ENCODE peak calls at places on chromosome 15, in four cellular contexts. Q is K562, T is H1, B is HepG2. E is an unnamed sample.
A peak's percentile ranks its signal among the peaks of the same experiment; 100 is the strongest.

GRCh38 chr15:45549831-45550230 is 27.3 kb upstream of the SLC30A4 start:
- DNase-seq in T (no peak), B (no peak), Q (no peak), E (no peak)

GRCh38 chr15:75673426-75674247 is 25.9 kb downstream of the SNX33 start:
- DNase-seq in Q (no peak), T (no peak), B (no peak), E (no peak)

GRCh38 chr15:41585140-41586047 is 26.4 kb downstream of the TYRO3 start:
- DNase-seq in B (no peak), T (no peak), Q (no peak), E (no peak)

GRCh38 chr15:78837543-78837942 is 26.3 kb upstream of the ADAMTS7 start:
- DNase-seq in T (no peak), B (no peak), Q (no peak), E (no peak)

GRCh38 chr15:69755571-69756310 is 303.1 kb downstream of the RPLP1 start:
- DNase-seq in Q (no peak), B (no peak), T (no peak), E (no peak)

GRCh38 chr15:28974142-28974541 is 88.4 kb downstream of the APBA2 start:
- DNase-seq in B (no peak), Q (peak; percentile 24), T (no peak), E (no peak)

GRCh38 chr15:35038655-35039534 is 46.2 kb downstream of the NANOGP8 start:
- DNase-seq in T (no peak), B (no peak), Q (no peak), E (no peak)

GRCh38 chr15:90582553-90582952 is 52.8 kb downstream of the CRTC3 start:
- DNase-seq in Q (no peak), B (no peak), T (no peak), E (no peak)

GRCh38 chr15:63370764-63371163 is 10.9 kb downstream of the CA12 start:
- DNase-seq in B (no peak), T (no peak), Q (no peak), E (no peak)

GRCh38 chr15:94231728-94232086 is 346 bp downstream of the MCTP2 start:
- DNase-seq in Q (no peak), B (peak; percentile 7), T (peak; percentile 31), E (no peak)

GRCh38 chr15:57198654-57199241 is 177.6 kb upstream of the CGNL1 start:
- DNase-seq in Q (no peak), T (peak; percentile 74), B (no peak), E (no peak)

GRCh38 chr15:23503546-23503945 is 56.5 kb upstream of the GOLGA6L2 start:
- DNase-seq in Q (no peak), B (no peak), T (no peak), E (no peak)

GRCh38 chr15:48720646-48721045 is 75.1 kb upstream of the FBN1 start:
- DNase-seq in Q (no peak), B (no peak), T (no peak), E (no peak)

GRCh38 chr15:99719096-99719541 is 14.1 kb downstream of the LYSMD4 start:
- DNase-seq in Q (no peak), T (no peak), B (no peak), E (no peak)

GRCh38 chr15:34886134-34886533 is 83.4 kb downstream of the AQR start:
- DNase-seq in Q (no peak), T (no peak), B (no peak), E (no peak)

GRCh38 chr15:98905981-98906711 is 101.4 kb downstream of the PGPEP1L start:
- DNase-seq in T (no peak), Q (no peak), B (no peak), E (no peak)

GRCh38 chr15:50906954-50907865 is 1.3 kb upstream of the AP4E1 start:
- DNase-seq in Q (peak; percentile 69), B (peak; percentile 73), T (no peak), E (no peak)

GRCh38 chr15:41936649-41937567 is 35.4 kb downstream of the EHD4 start:
- DNase-seq in B (no peak), T (no peak), Q (no peak), E (no peak)

GRCh38 chr15:98785796-98786581 is 137.7 kb downstream of the IGF1R start:
- DNase-seq in Q (no peak), B (peak; percentile 36), T (no peak), E (no peak)

GRCh38 chr15:68386587-68387287 is 45.2 kb downstream of the ITGA11 start:
- DNase-seq in B (no peak), Q (no peak), T (no peak), E (no peak)

GRCh38 chr15:38312190-38312589 is 59.6 kb downstream of the SPRED1 start:
- DNase-seq in B (no peak), T (no peak), Q (no peak), E (no peak)

GRCh38 chr15:64251121-64251520 is 88.3 kb upstream of the PPIB start:
- DNase-seq in B (no peak), Q (no peak), T (no peak), E (no peak)

GRCh38 chr15:89749951-89750559 is 994 bp downstream of the MESP1 start:
- DNase-seq in Q (no peak), T (no peak), B (no peak), E (no peak)

GRCh38 chr15:99384992-99385669 is 133.8 kb downstream of the LRRC28 start:
- DNase-seq in T (no peak), B (peak; percentile 75), Q (peak; percentile 13), E (no peak)

GRCh38 chr15:40498418-40498817 is 27.6 kb downstream of the CHST14 start:
- DNase-seq in B (no peak), T (no peak), Q (no peak), E (no peak)

GRCh38 chr15:78418239-78418638 is 19.8 kb upstream of the IREB2 start:
- DNase-seq in Q (no peak), T (no peak), B (no peak), E (no peak)

GRCh38 chr15:66237513-66238235 is 15.9 kb downstream of the MEGF11 start:
- DNase-seq in B (no peak), Q (no peak), T (no peak), E (no peak)
- TF ChIP-seq FOSL1 in B (no peak), Q (no peak), T (no peak), E (no peak)

GRCh38 chr15:47363653-47364052 is 353.7 kb upstream of the SEMA6D start:
- DNase-seq in B (no peak), Q (no peak), T (no peak), E (no peak)

GRCh38 chr15:47364671-47365141 is 352.6 kb upstream of the SEMA6D start:
- DNase-seq in Q (no peak), B (no peak), T (no peak), E (no peak)

GRCh38 chr15:47371939-47372338 is 345.4 kb upstream of the SEMA6D start:
- DNase-seq in B (no peak), T (no peak), Q (no peak), E (no peak)

GRCh38 chr15:47367991-47368390 is 349.3 kb upstream of the SEMA6D start:
- DNase-seq in Q (no peak), B (no peak), T (no peak), E (no peak)

DNA sequence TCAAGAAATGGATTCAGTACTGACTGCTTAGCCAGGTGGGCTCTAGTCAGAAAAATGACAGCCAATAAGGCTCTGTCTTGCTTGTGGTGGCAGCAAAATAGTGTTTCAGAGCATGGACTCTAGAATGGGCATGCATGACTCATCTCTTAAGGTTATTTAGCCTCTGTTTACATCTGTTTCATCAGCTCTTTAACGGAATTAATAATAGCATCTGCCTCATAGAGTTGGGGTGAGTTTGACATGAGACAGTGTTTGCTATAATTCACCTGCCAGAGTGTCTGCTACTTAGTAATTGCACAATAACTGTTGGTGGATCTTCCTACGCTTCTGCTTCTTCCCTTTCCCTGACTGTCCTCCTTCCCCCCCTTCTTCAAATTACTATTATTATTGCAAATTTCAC is 350.4 kb upstream of the SEMA6D start:
- DNase-seq in B (no peak), Q (no peak), T (no peak), E (no peak)
- H3K4me3 ChIP-seq in B (no peak overlapping the region), Q (no peak overlapping the region), T (no peak overlapping the region), E (no peak overlapping the region)

DNA sequence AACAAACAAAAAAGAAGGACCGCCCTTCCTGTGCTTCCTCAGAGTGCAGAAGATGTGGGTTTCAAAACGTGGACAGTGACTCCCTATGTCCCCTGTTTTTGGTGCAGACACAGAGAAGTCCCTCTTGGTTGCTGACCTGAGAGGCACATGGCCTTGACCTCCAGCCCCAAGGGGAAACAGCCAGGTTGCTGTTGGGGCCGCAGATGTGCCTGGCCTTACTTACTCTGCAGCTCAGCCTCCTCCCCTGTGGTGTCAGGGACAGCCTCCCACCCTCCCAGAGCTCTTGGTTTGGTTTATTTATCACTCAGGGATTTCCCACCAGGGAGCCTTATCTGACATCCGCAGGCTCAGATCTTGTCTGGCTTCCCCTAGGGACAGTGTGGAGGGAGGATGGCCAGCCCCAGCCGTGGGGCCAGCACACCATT is 134.5 kb upstream of the ABHD17C start:
- DNase-seq in T (no peak), B (no peak), Q (peak; percentile 32), E (no peak)
- TF ChIP-seq FOSL1 in T (no peak), B (no peak), Q (no peak), E (no peak)

GRCh38 chr15:72242775-72243370 is 11.9 kb upstream of the PKM start:
- DNase-seq in Q (no peak), T (no peak), B (no peak), E (no peak)
- H3K4me3 ChIP-seq in Q (no peak overlapping the region), T (no peak overlapping the region), B (no peak overlapping the region), E (no peak overlapping the region)

GRCh38 chr15:101062063-101062462 is 142.9 kb downstream of the LRRK1 start:
- DNase-seq in Q (no peak), T (no peak), B (no peak), E (no peak)

GRCh38 chr15:101063212-101063611 is 144.1 kb downstream of the LRRK1 start:
- DNase-seq in T (no peak), Q (no peak), B (no peak), E (no peak)

GRCh38 chr15:101060576-101061551 is 141.7 kb downstream of the LRRK1 start:
- DNase-seq in Q (no peak), B (no peak), T (no peak), E (no peak)

GRCh38 chr15:101063891-101064794 is 145.0 kb downstream of the LRRK1 start:
- DNase-seq in Q (no peak), B (peak; percentile 58), T (no peak), E (no peak)

GRCh38 chr15:101062471-101063171 is 143.5 kb downstream of the LRRK1 start:
- DNase-seq in B (no peak), T (peak; percentile 63), Q (no peak), E (no peak)
- TF ChIP-seq FOSL1 in B (no peak), T (no peak), Q (no peak), E (no peak)

GRCh38 chr15:26866298-26867198 is at the start of gene GABRA5:
- DNase-seq in Q (no peak), B (no peak), T (no peak), E (no peak)
- H3K4me3 ChIP-seq in Q (no peak within 1 kb of the TSS), B (no peak within 1 kb of the TSS), T (peak within 1 kb of the TSS; percentile 76), E (no peak within 1 kb of the TSS)

GRCh38 chr15:74044267-74045110 is 37.9 kb downstream of the GOLGA6A start:
- DNase-seq in B (no peak), Q (no peak), T (no peak), E (no peak)

GRCh38 chr15:74045184-74045583 is 37.2 kb downstream of the GOLGA6A start:
- DNase-seq in Q (no peak), T (no peak), B (no peak), E (no peak)

GRCh38 chr15:74041777-74042435 is 40.4 kb downstream of the GOLGA6A start:
- DNase-seq in T (no peak), B (no peak), Q (no peak), E (no peak)

GRCh38 chr15:74042603-74043424 is 39.5 kb downstream of the GOLGA6A start:
- DNase-seq in B (no peak), Q (no peak), T (no peak), E (no peak)

GRCh38 chr15:74043425-74044266 is 38.7 kb downstream of the GOLGA6A start:
- DNase-seq in T (no peak), Q (no peak), B (no peak), E (no peak)
- TF ChIP-seq FOSL1 in T (no peak), Q (no peak), B (no peak), E (no peak)

GRCh38 chr15:73685981-73686380 is 1.8 kb downstream of the CD276 start:
- DNase-seq in B (no peak), Q (no peak), T (no peak), E (no peak)
- H3K4me3 ChIP-seq in B (no peak overlapping the region), Q (no peak overlapping the region), T (peak overlapping the region; percentile 89), E (peak overlapping the region; percentile 87)

E was measured in HCT116.